ENCODE peak calls at places on chromosomes 4 and X, in five cellular contexts. S is naive thymus-derived CD4-positive, alpha-beta T cell; A is left ventricle myocardium inferior; V is kidney epithelial cell; B is tibial nerve. J is an unnamed sample.

GRCh38 chr4:25585901-25586523 is 69.6 kb upstream of the SLC34A2 start:
- DNase-seq in S (no peak), A (no peak), V (no peak), B (no peak), J (no peak)

GRCh38 chrX:130385520-130385919 is at the start of gene GPR119:
- DNase-seq in S (no peak), A (no peak), V (no peak), B (no peak), J (no peak)

GRCh38 chr4:123411976-123412589 is 15.5 kb downstream of the SPRY1 start:
- DNase-seq in S (no peak), A (no peak), V (no peak), B (no peak), J (no peak)

GRCh38 chrX:69136546-69137331 is 28.5 kb downstream of the PJA1 start:
- DNase-seq in S (no peak), A (peak), V (no peak), B (peak), J (no peak)

GRCh38 chr4:127622621-127622922 is 10.2 kb upstream of the INTU start:
- DNase-seq in S (no peak), A (no peak), V (no peak), B (no peak), J (no peak)

GRCh38 chrX:149909324-149910177 is 19.8 kb upstream of the HSFX4 start:
- DNase-seq in S (no peak), A (no peak), V (no peak), B (no peak), J (no peak)

GRCh38 chr4:156547439-156547838 is 424.2 kb downstream of the PDGFC start:
- DNase-seq in S (no peak), A (no peak), V (peak), B (no peak), J (peak)

GRCh38 chr4:1097553-1097952 is 15.8 kb downstream of the RNF212 start:
- DNase-seq in S (peak), A (no peak), V (no peak), B (no peak), J (no peak)

GRCh38 chrX:101658661-101659477 is 781 bp downstream of the ARMCX2 start:
- DNase-seq in S (peak), A (peak), V (no peak), B (peak), J (no peak)

GRCh38 chr4:140367738-140368137 is 5.7 kb upstream of the SCOC start:
- DNase-seq in S (no peak), A (no peak), V (no peak), B (no peak), J (no peak)

GRCh38 chr4:10371869-10372471 is 85.3 kb downstream of the ZNF518B start:
- DNase-seq in S (no peak), A (no peak), V (no peak), B (no peak), J (no peak)

GRCh38 chrX:700936-701335 is 70.3 kb downstream of the SHOX start:
- DNase-seq in S (no peak), A (no peak), V (no peak), B (no peak), J (no peak)

GRCh38 chr4:18322111-18322510 is 300.6 kb upstream of the LCORL start:
- DNase-seq in S (no peak), A (no peak), V (no peak), B (no peak), J (no peak)

GRCh38 chr4:36399762-36400353 is 118.4 kb downstream of the DTHD1 start:
- DNase-seq in S (no peak), A (no peak), V (no peak), B (no peak), J (no peak)

GRCh38 chr4:92334716-92335350 is 31.1 kb downstream of the GRID2 start:
- DNase-seq in S (no peak), A (no peak), V (no peak), B (no peak), J (no peak)

GRCh38 chr4:83138979-83139378 is 24.4 kb upstream of the PLAC8 start:
- DNase-seq in S (no peak), A (no peak), V (no peak), B (no peak), J (no peak)

GRCh38 chrX:113699939-113700338 is 859.3 kb upstream of the AMOT start:
- DNase-seq in S (no peak), A (no peak), V (no peak), B (no peak), J (no peak)

GRCh38 chr4:141977433-141977832 is 341.1 kb downstream of the IL15 start:
- DNase-seq in S (no peak), A (no peak), V (no peak), B (no peak), J (no peak)

GRCh38 chr4:6049278-6049677 is 31.0 kb upstream of the C4orf50 start:
- DNase-seq in S (no peak), A (no peak), V (no peak), B (no peak), J (no peak)

GRCh38 chr4:188341428-188341827 is 202.2 kb downstream of the TRIML1 start:
- DNase-seq in S (no peak), A (no peak), V (no peak), B (no peak), J (no peak)

GRCh38 chrX:154036513-154036912 is 16.8 kb upstream of the IRAK1 start:
- DNase-seq in S (no peak), A (no peak), V (no peak), B (no peak), J (no peak)

GRCh38 chrX:23952984-23953907 is 45.4 kb downstream of the CXorf58 start:
- DNase-seq in S (peak), A (no peak), V (no peak), B (no peak), J (no peak)

GRCh38 chrX:35842657-35843056 is 44.5 kb downstream of the MAGEB16 start:
- DNase-seq in S (no peak), A (no peak), V (no peak), B (no peak), J (no peak)

GRCh38 chr4:56388311-56388710 is 1.0 kb upstream of the AASDH start:
- DNase-seq in S (no peak), A (no peak), V (no peak), B (no peak), J (no peak)

GRCh38 chr4:183988874-183989273 is 83.8 kb downstream of the STOX2 start:
- DNase-seq in S (no peak), A (no peak), V (no peak), B (no peak), J (no peak)

GRCh38 chr4:183987987-183988392 is 82.9 kb downstream of the STOX2 start:
- DNase-seq in S (no peak), A (peak), V (peak), B (peak), J (peak)

GRCh38 chr4:183987529-183987946 is 82.4 kb downstream of the STOX2 start:
- DNase-seq in S (no peak), A (peak), V (peak), B (peak), J (peak)

GRCh38 chr4:183984561-183984960 is 79.5 kb downstream of the STOX2 start:
- DNase-seq in S (no peak), A (peak), V (no peak), B (no peak), J (no peak)

GRCh38 chr4:183986645-183987528 is 81.8 kb downstream of the STOX2 start:
- DNase-seq in S (no peak), A (no peak), V (no peak), B (no peak), J (no peak)
- H3K4me3 ChIP-seq in S (no peak), A (peak), V (peak), B (peak), J (peak)

DNA sequence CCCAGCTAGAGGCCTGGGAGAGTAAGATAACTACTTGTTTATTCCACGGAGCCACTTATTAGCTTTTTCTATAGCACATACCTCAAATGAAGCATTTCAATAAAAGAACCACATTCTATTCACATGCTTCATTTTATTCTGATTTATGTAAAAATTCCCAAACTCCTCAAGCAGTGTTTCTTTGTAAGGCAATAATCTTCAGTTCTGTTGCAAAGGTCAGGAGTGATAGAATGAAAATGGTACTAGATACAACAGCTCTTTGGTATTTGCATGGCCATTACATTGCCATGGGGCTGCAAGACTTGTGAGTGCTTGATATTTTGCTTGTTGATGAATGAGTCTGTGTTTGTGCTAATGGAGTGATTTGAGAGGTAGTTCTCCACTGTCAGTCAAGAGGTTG is 39.4 kb downstream of the AR start:
- DNase-seq in S (no peak), A (no peak), V (no peak), B (no peak), J (no peak)
- H3K4me3 ChIP-seq in S (no peak), A (no peak), V (no peak), B (no peak), J (no peak)

DNA sequence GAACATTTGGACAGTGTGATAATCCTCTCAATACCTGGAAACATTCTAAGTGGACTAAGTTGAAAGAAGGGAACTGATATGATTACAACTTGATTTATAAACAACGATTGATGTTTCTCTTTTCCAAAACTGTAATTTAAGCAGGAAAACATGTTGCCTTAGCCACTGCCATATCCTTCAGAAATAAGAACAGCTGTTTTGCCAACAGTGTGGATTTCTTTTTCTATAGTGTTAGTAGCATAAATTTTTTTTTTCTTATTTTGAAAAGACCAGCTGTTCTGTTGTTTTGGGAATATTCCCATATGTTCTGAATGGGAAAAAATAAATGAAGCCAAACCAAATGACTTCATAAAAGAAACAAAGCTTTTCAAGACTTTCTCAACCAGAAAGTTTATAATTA is 83.9 kb upstream of the ARHGAP24 start:
- DNase-seq in S (no peak), A (no peak), V (no peak), B (no peak), J (no peak)
- H3K4me3 ChIP-seq in S (no peak), A (no peak), V (no peak), B (no peak), J (no peak)

GRCh38 chrX:39821011-39821708 is 276.6 kb downstream of the BCOR start:
- DNase-seq in S (peak), A (peak), V (no peak), B (peak), J (no peak)

GRCh38 chrX:39822133-39822748 is 275.5 kb downstream of the BCOR start:
- DNase-seq in S (no peak), A (no peak), V (no peak), B (no peak), J (no peak)

GRCh38 chrX:39823424-39823823 is 274.3 kb downstream of the BCOR start:
- DNase-seq in S (no peak), A (no peak), V (no peak), B (no peak), J (no peak)

GRCh38 chrX:39819921-39820849 is 277.6 kb downstream of the BCOR start:
- DNase-seq in S (no peak), A (no peak), V (no peak), B (no peak), J (no peak)

DNA sequence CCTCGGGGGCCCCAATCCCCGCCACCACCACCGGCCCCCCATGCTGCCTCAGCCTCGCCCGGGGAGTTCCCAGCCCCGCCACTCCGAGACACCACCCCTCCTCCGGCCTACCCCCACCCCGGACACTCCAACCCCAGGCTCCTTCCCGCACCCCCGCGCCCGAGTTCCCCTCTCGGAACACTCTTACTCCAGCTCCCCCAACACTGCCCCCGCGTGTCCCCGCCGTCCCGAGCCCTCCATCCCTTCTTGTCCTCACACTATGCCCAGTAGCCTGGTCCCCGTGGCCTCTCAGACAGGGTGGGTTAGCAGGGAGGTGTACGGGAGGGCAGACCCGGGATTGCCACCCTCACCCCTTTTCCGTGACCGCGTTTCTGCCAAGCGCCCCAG is 276.1 kb downstream of the BCOR start:
- DNase-seq in S (no peak), A (no peak), V (no peak), B (no peak), J (no peak)
- H3K4me3 ChIP-seq in S (no peak), A (peak), V (peak), B (no peak), J (no peak)

J was measured in epithelial cell of proximal tubule.